ENCODE peak calls at places on chromosome 22, in seven cellular contexts. One of them, this sample, is unnamed.

GRCh38 chr22:37472418-37473006 is 13.7 kb downstream of the MFNG start:
- DNase-seq in BJ: no peak
- DNase-seq in left lung: no peak
- DNase-seq in colonic mucosa: peak; percentile 53
- DNase-seq in psoas muscle: no peak
- DNase-seq in uterus: no peak
- DNase-seq in body of pancreas: peak; percentile 55
- DNase-seq in this sample: no peak

GRCh38 chr22:36461665-36462474 is 19.6 kb downstream of the TXN2 start:
- DNase-seq in colonic mucosa: no peak
- DNase-seq in uterus: peak; percentile 75
- DNase-seq in BJ: no peak
- DNase-seq in psoas muscle: peak; percentile 77
- DNase-seq in left lung: peak; percentile 80
- DNase-seq in body of pancreas: peak; percentile 83
- DNase-seq in this sample: no peak

GRCh38 chr22:32648486-32648885 is 153.0 kb upstream of the TIMP3 start:
- DNase-seq in uterus: no peak
- DNase-seq in colonic mucosa: no peak
- DNase-seq in BJ: no peak
- DNase-seq in psoas muscle: no peak
- DNase-seq in body of pancreas: no peak
- DNase-seq in left lung: no peak
- DNase-seq in this sample: no peak

GRCh38 chr22:28479912-28480311 is 199.7 kb downstream of the TTC28 start:
- DNase-seq in BJ: no peak
- DNase-seq in psoas muscle: no peak
- DNase-seq in uterus: no peak
- DNase-seq in colonic mucosa: no peak
- DNase-seq in body of pancreas: no peak
- DNase-seq in left lung: no peak
- DNase-seq in this sample: no peak

GRCh38 chr22:36148411-36148810 is 12.1 kb downstream of the APOL3 start:
- DNase-seq in body of pancreas: no peak
- DNase-seq in BJ: no peak
- DNase-seq in left lung: no peak
- DNase-seq in uterus: no peak
- DNase-seq in colonic mucosa: no peak
- DNase-seq in psoas muscle: no peak
- DNase-seq in this sample: no peak

GRCh38 chr22:37241351-37242142 is 2.5 kb downstream of the RAC2 start:
- DNase-seq in uterus: no peak
- DNase-seq in body of pancreas: no peak
- DNase-seq in BJ: no peak
- DNase-seq in colonic mucosa: no peak
- DNase-seq in psoas muscle: peak; percentile 54
- DNase-seq in left lung: peak; percentile 54
- DNase-seq in this sample: no peak

GRCh38 chr22:41524809-41525449 is 19.3 kb downstream of the POLR3H start:
- DNase-seq in psoas muscle: no peak
- DNase-seq in uterus: no peak
- DNase-seq in colonic mucosa: peak; percentile 38
- DNase-seq in left lung: no peak
- DNase-seq in BJ: no peak
- DNase-seq in body of pancreas: no peak
- DNase-seq in this sample: no peak

GRCh38 chr22:37486224-37486845 is at the start of gene MFNG:
- DNase-seq in psoas muscle: peak; percentile 80
- DNase-seq in left lung: peak; percentile 90
- DNase-seq in body of pancreas: peak; percentile 72
- DNase-seq in uterus: peak; percentile 51
- DNase-seq in colonic mucosa: peak; percentile 74
- DNase-seq in BJ: no peak
- DNase-seq in this sample: peak; percentile 90

GRCh38 chr22:38823637-38824036 is 20.2 kb downstream of the NPTXR start:
- DNase-seq in uterus: no peak
- DNase-seq in psoas muscle: no peak
- DNase-seq in colonic mucosa: no peak
- DNase-seq in BJ: no peak
- DNase-seq in left lung: no peak
- DNase-seq in body of pancreas: no peak
- DNase-seq in this sample: no peak

GRCh38 chr22:36871669-36872081 is 10.9 kb downstream of the NCF4 start:
- DNase-seq in BJ: no peak
- DNase-seq in body of pancreas: no peak
- DNase-seq in left lung: no peak
- DNase-seq in psoas muscle: no peak
- DNase-seq in uterus: no peak
- DNase-seq in colonic mucosa: no peak
- DNase-seq in this sample: no peak

GRCh38 chr22:36145881-36146280 is 14.7 kb downstream of the APOL3 start:
- DNase-seq in psoas muscle: no peak
- DNase-seq in colonic mucosa: no peak
- DNase-seq in left lung: no peak
- DNase-seq in body of pancreas: no peak
- DNase-seq in uterus: no peak
- DNase-seq in BJ: no peak
- DNase-seq in this sample: no peak

GRCh38 chr22:50683086-50683993 is 10.7 kb downstream of the SHANK3 start:
- DNase-seq in psoas muscle: no peak
- DNase-seq in body of pancreas: no peak
- DNase-seq in BJ: no peak
- DNase-seq in colonic mucosa: no peak
- DNase-seq in left lung: no peak
- DNase-seq in uterus: no peak
- DNase-seq in this sample: no peak

GRCh38 chr22:32606181-32606580 is 131.6 kb downstream of the FBXO7 start:
- DNase-seq in psoas muscle: no peak
- DNase-seq in colonic mucosa: no peak
- DNase-seq in BJ: no peak
- DNase-seq in left lung: no peak
- DNase-seq in body of pancreas: no peak
- DNase-seq in uterus: peak; percentile 67
- DNase-seq in this sample: no peak

GRCh38 chr22:27238935-27239510 is 562.5 kb downstream of the MN1 start:
- DNase-seq in colonic mucosa: no peak
- DNase-seq in psoas muscle: peak; percentile 85
- DNase-seq in body of pancreas: peak; percentile 83
- DNase-seq in left lung: peak; percentile 61
- DNase-seq in uterus: peak; percentile 88
- DNase-seq in BJ: peak; percentile 68
- DNase-seq in this sample: no peak

GRCh38 chr22:41917906-41918791 is 3.3 kb upstream of the SHISA8 start:
- DNase-seq in uterus: no peak
- DNase-seq in colonic mucosa: peak; percentile 60
- DNase-seq in body of pancreas: peak; percentile 40
- DNase-seq in BJ: no peak
- DNase-seq in psoas muscle: peak; percentile 77
- DNase-seq in left lung: peak; percentile 67
- DNase-seq in this sample: peak; percentile 67

GRCh38 chr22:42269407-42270177 is 861 bp downstream of the TCF20 start:
- DNase-seq in BJ: no peak
- DNase-seq in left lung: peak; percentile 74
- DNase-seq in body of pancreas: peak; percentile 80
- DNase-seq in colonic mucosa: peak; percentile 87
- DNase-seq in uterus: peak; percentile 29
- DNase-seq in psoas muscle: peak; percentile 60
- DNase-seq in this sample: peak; percentile 79

GRCh38 chr22:20771918-20772625 is 1.8 kb upstream of the SERPIND1 start:
- DNase-seq in body of pancreas: no peak
- DNase-seq in psoas muscle: no peak
- DNase-seq in left lung: no peak
- DNase-seq in BJ: no peak
- DNase-seq in colonic mucosa: no peak
- DNase-seq in uterus: no peak
- DNase-seq in this sample: no peak

GRCh38 chr22:38257170-38257569 is 15.6 kb downstream of the TMEM184B start:
- DNase-seq in left lung: no peak
- DNase-seq in uterus: peak; percentile 47
- DNase-seq in psoas muscle: no peak
- DNase-seq in BJ: peak; percentile 38
- DNase-seq in body of pancreas: no peak
- DNase-seq in colonic mucosa: no peak
- DNase-seq in this sample: no peak

GRCh38 chr22:24329453-24329852 is 58.8 kb downstream of the SPECC1L start:
- DNase-seq in body of pancreas: no peak
- DNase-seq in BJ: no peak
- DNase-seq in colonic mucosa: no peak
- DNase-seq in left lung: no peak
- DNase-seq in uterus: no peak
- DNase-seq in psoas muscle: no peak
- DNase-seq in this sample: no peak

GRCh38 chr22:27839261-27839660 is 37.7 kb upstream of the MN1 start:
- DNase-seq in left lung: no peak
- DNase-seq in BJ: no peak
- DNase-seq in colonic mucosa: no peak
- DNase-seq in body of pancreas: no peak
- DNase-seq in psoas muscle: no peak
- DNase-seq in uterus: peak; percentile 6
- DNase-seq in this sample: no peak

GRCh38 chr22:24108073-24108472 is 73.2 kb upstream of the SUSD2 start:
- DNase-seq in BJ: no peak
- DNase-seq in psoas muscle: no peak
- DNase-seq in uterus: no peak
- DNase-seq in colonic mucosa: no peak
- DNase-seq in left lung: no peak
- DNase-seq in body of pancreas: no peak
- DNase-seq in this sample: no peak

GRCh38 chr22:44630826-44631225 is 71.2 kb upstream of the PRR5 start:
- DNase-seq in colonic mucosa: no peak
- DNase-seq in psoas muscle: no peak
- DNase-seq in body of pancreas: no peak
- DNase-seq in left lung: no peak
- DNase-seq in BJ: no peak
- DNase-seq in uterus: no peak
- DNase-seq in this sample: no peak

GRCh38 chr22:50548046-50548912 is 2.6 kb downstream of the KLHDC7B start:
- DNase-seq in psoas muscle: peak; percentile 59
- DNase-seq in left lung: no peak
- DNase-seq in uterus: no peak
- DNase-seq in BJ: no peak
- DNase-seq in colonic mucosa: no peak
- DNase-seq in body of pancreas: no peak
- DNase-seq in this sample: peak; percentile 47

DNA sequence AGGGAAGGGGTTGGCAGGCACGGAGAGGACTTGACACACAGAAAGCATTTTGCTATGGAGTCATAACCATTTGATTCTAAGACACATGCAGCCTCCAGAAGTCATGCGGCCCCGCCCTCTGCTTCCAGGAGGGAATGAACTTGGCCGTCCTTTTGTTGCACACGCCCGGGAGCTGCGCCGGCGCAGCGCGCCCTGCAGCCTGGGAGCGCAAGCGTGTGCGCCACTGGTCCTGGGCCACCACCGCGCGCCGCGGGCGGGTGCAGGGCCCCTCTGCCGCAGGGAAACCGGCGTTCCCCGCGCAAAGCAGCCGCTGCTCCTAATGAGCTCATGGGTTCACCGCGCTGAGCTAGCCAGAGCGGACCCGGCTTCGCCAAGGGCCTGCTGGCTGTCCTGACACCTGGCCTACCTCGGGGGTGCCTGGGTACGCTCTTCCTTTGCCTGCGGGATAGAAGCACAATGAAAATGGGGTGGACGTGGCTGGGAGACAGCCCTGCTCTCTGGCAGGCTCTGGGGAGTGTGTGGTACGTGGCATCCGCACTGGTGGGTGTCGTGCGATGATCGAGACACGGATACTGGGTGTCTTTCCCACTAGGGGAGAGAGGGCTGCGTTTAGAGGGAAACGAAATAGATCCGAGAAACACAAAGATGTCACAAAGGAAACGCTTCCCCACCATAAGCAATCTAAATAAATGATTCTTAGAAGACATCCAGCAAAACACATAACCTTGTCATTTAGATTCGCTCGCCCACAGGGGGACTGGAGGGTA is 669 bp downstream of the MICAL3 start:
- DNase-seq in psoas muscle: peak; percentile 93
- DNase-seq in left lung: peak; percentile 63
- DNase-seq in BJ: peak; percentile 46
- DNase-seq in colonic mucosa: peak; percentile 91
- DNase-seq in uterus: peak; percentile 83
- DNase-seq in body of pancreas: peak; percentile 85
- DNase-seq in this sample: peak; percentile 80
- TF ChIP-seq CTCF in psoas muscle: peak; percentile 9
- TF ChIP-seq CTCF in left lung: no peak
- TF ChIP-seq CTCF in BJ: peak; percentile 5
- TF ChIP-seq CTCF in colonic mucosa: no peak
- TF ChIP-seq CTCF in uterus: peak; percentile 41
- TF ChIP-seq CTCF in body of pancreas: no peak
- TF ChIP-seq CTCF in this sample: no peak

GRCh38 chr22:39898997-39899396 is 1.9 kb upstream of the GRAP2 start:
- DNase-seq in left lung: no peak
- DNase-seq in uterus: no peak
- DNase-seq in body of pancreas: no peak
- DNase-seq in BJ: no peak
- DNase-seq in colonic mucosa: no peak
- DNase-seq in psoas muscle: no peak
- DNase-seq in this sample: peak; percentile 65
- H3K27me3 ChIP-seq in left lung: peaks cover 20% of the 10 kb centered on the region
- H3K27me3 ChIP-seq in uterus: no peaks in the 10 kb centered on the region
- H3K27me3 ChIP-seq in body of pancreas: no peaks in the 10 kb centered on the region
- H3K27me3 ChIP-seq in BJ: no peaks in the 10 kb centered on the region
- H3K27me3 ChIP-seq in colonic mucosa: no peaks in the 10 kb centered on the region
- H3K27me3 ChIP-seq in psoas muscle: peaks cover 14% of the 10 kb centered on the region
- H3K27me3 ChIP-seq in this sample: no peaks in the 10 kb centered on the region

DNA sequence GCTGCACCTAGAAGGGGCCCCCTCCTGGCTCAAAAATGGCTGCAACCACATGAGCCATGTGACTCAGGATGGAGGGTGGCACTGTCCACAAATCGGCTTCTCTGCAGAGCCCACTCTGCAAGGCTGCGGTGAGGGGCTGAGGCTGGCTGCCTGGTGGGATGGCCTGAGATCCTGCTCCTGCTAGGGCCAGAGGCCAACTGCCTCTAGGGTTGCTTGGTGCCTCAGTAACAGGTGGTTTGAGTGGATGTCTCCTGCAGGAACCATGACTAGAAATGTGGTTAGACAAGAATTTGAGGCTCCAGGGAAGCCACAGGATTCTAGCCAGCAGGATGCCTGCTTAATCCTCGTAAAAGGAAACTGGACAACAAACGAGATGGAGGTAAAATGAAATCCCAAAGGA is 17.1 kb downstream of the PATZ1 start:
- DNase-seq in psoas muscle: no peak
- DNase-seq in uterus: no peak
- DNase-seq in body of pancreas: no peak
- DNase-seq in BJ: no peak
- DNase-seq in colonic mucosa: no peak
- DNase-seq in left lung: no peak
- DNase-seq in this sample: no peak
- H3K36me3 ChIP-seq in psoas muscle: peaks cover 93% of the 10 kb centered on the region
- H3K36me3 ChIP-seq in uterus: no peaks in the 10 kb centered on the region
- H3K36me3 ChIP-seq in body of pancreas: no peaks in the 10 kb centered on the region
- H3K36me3 ChIP-seq in BJ: peaks cover 20% of the 10 kb centered on the region
- H3K36me3 ChIP-seq in colonic mucosa: no peaks in the 10 kb centered on the region
- H3K36me3 ChIP-seq in left lung: no peaks in the 10 kb centered on the region
- H3K36me3 ChIP-seq in this sample: peaks cover 39% of the 10 kb centered on the region

DNA sequence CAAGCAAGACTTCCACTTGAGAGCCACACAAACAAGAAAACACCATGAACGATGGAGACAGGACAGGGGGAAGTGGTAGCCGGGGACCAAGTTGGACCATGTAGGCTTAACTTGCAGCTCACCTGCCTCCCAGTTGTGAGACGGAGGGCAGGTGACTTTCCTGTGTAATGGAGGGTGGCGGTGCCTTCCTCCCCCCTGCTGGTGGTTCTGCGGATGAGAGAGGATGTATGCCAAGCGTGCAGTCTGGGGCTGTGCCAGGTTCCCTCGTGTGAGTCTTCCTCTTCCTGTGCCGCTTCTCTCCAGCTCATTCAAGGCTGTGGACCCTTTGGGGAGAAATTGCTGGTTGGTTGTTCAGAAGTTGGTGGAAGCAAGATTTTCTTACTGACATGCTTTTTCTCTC is 35.1 kb downstream of the MPPED1 start:
- DNase-seq in body of pancreas: no peak
- DNase-seq in left lung: no peak
- DNase-seq in colonic mucosa: no peak
- DNase-seq in BJ: no peak
- DNase-seq in psoas muscle: no peak
- DNase-seq in uterus: no peak
- DNase-seq in this sample: no peak
- TF ChIP-seq CTCF in body of pancreas: no peak
- TF ChIP-seq CTCF in left lung: no peak
- TF ChIP-seq CTCF in colonic mucosa: no peak
- TF ChIP-seq CTCF in BJ: no peak
- TF ChIP-seq CTCF in psoas muscle: no peak
- TF ChIP-seq CTCF in uterus: no peak
- TF ChIP-seq CTCF in this sample: no peak